ENCODE peak calls at places on chromosomes 6 and 20, in nine cellular contexts. H is OCI-LY7; N is iPS-NIHi11; V is stomach; T is stimulated activated CD4-positive, alpha-beta T cell treated with anti-CD3 and anti-CD28 coated beads, Interleukin-1b, Interleukin-23, amount 100 ng/mL, for 4 hours; S is MM.1S; M is astrocyte of the spinal cord; K is mucosa of descending colon; C is NCI-H82. E is an unnamed sample.

GRCh38 chr20:50297498-50298348 is 107.1 kb downstream of the CEBPB start:
- DNase-seq in S (no peak), C (no peak), M (no peak), V (no peak), N (no peak), H (peak), K (no peak), T (no peak), E (no peak)

GRCh38 chr6:166203003-166203640 is 35.5 kb upstream of the TBXT start:
- DNase-seq in M (no peak), V (no peak), K (no peak), S (no peak), T (no peak), C (no peak), N (no peak), H (peak), E (no peak)

GRCh38 chr6:30696432-30696831 is 5.6 kb upstream of the NRM start:
- DNase-seq in H (no peak), K (no peak), C (no peak), S (no peak), T (no peak), N (no peak), V (no peak), M (no peak), E (no peak)

GRCh38 chr20:46264391-46265266 is 43.7 kb downstream of the CDH22 start:
- DNase-seq in N (no peak), V (no peak), T (no peak), C (no peak), K (no peak), M (no peak), H (no peak), S (no peak), E (no peak)

GRCh38 chr6:68159433-68159832 is 475.6 kb upstream of the ADGRB3 start:
- DNase-seq in T (no peak), N (no peak), C (no peak), V (no peak), H (no peak), M (no peak), K (no peak), S (peak), E (no peak)

GRCh38 chr20:43963233-43963632 is 48.6 kb downstream of the TOX2 start:
- DNase-seq in S (no peak), H (no peak), T (no peak), C (no peak), M (no peak), V (no peak), N (no peak), K (no peak), E (no peak)

GRCh38 chr6:52500268-52501129 is 76.4 kb downstream of the TRAM2 start:
- DNase-seq in M (no peak), S (no peak), K (no peak), H (no peak), N (no peak), T (no peak), V (no peak), C (no peak), E (no peak)

GRCh38 chr6:134315189-134315588 is 2.7 kb downstream of the SGK1 start:
- DNase-seq in V (no peak), N (no peak), C (no peak), K (no peak), H (no peak), S (no peak), M (no peak), T (no peak), E (no peak)

GRCh38 chr6:145241039-145241438 is 494.3 kb downstream of the EPM2A start:
- DNase-seq in S (no peak), T (no peak), H (no peak), N (no peak), M (peak), C (no peak), K (no peak), V (no peak), E (no peak)

GRCh38 chr6:130324657-130325056 is 41.2 kb upstream of the TMEM200A start:
- DNase-seq in T (no peak), V (no peak), H (no peak), S (no peak), K (no peak), M (peak), N (no peak), C (no peak), E (no peak)

GRCh38 chr20:15236812-15237211 is 899.4 kb upstream of the FLRT3 start:
- DNase-seq in N (peak), V (peak), C (peak), K (peak), H (peak), S (peak), T (no peak), M (peak), E (peak)

GRCh38 chr6:143408151-143408786 is 42.2 kb downstream of the ADAT2 start:
- DNase-seq in K (no peak), M (no peak), T (no peak), S (no peak), H (no peak), N (no peak), C (no peak), V (no peak), E (peak)